ENCODE peak calls at places on chromosomes 1 and 21, in six cellular contexts. One of them, this sample, is unnamed.

GRCh38 chr1:182604128-182604834 is at the start of gene RGS16:
- DNase-seq in heart left ventricle: peak; percentile 96
- DNase-seq in body of pancreas: peak; percentile 96
- DNase-seq in adrenal gland: peak; percentile 92
- DNase-seq in mesenchymal stem cell: peak; percentile 78
- DNase-seq in stomach: peak; percentile 96
- DNase-seq in this sample: peak; percentile 90

GRCh38 chr1:201748331-201748730 is 80.6 kb upstream of the IPO9 start:
- DNase-seq in heart left ventricle: no peak
- DNase-seq in body of pancreas: no peak
- DNase-seq in adrenal gland: no peak
- DNase-seq in mesenchymal stem cell: peak; percentile 89
- DNase-seq in stomach: no peak
- DNase-seq in this sample: peak; percentile 55

GRCh38 chr1:56532359-56532696 is 47.0 kb downstream of the PLPP3 start:
- DNase-seq in heart left ventricle: no peak
- DNase-seq in body of pancreas: no peak
- DNase-seq in adrenal gland: no peak
- DNase-seq in mesenchymal stem cell: no peak
- DNase-seq in stomach: no peak
- DNase-seq in this sample: no peak

GRCh38 chr1:211822677-211823426 is 7.7 kb downstream of the LPGAT1 start:
- DNase-seq in heart left ventricle: no peak
- DNase-seq in body of pancreas: no peak
- DNase-seq in adrenal gland: no peak
- DNase-seq in mesenchymal stem cell: no peak
- DNase-seq in stomach: no peak
- DNase-seq in this sample: no peak

GRCh38 chr1:167486090-167486824 is 32.1 kb downstream of the CD247 start:
- DNase-seq in heart left ventricle: peak; percentile 31
- DNase-seq in body of pancreas: no peak
- DNase-seq in adrenal gland: no peak
- DNase-seq in mesenchymal stem cell: peak; percentile 3
- DNase-seq in stomach: no peak
- DNase-seq in this sample: no peak

GRCh38 chr21:25421327-25422028 is 185.8 kb downstream of the MRPL39 start:
- DNase-seq in heart left ventricle: no peak
- DNase-seq in body of pancreas: peak; percentile 35
- DNase-seq in adrenal gland: no peak
- DNase-seq in mesenchymal stem cell: peak; percentile 3
- DNase-seq in stomach: peak; percentile 39
- DNase-seq in this sample: no peak

GRCh38 chr1:59976194-59977074 is 49.9 kb upstream of the CYP2J2 start:
- DNase-seq in heart left ventricle: peak; percentile 64
- DNase-seq in body of pancreas: peak; percentile 79
- DNase-seq in adrenal gland: peak; percentile 44
- DNase-seq in mesenchymal stem cell: peak; percentile 39
- DNase-seq in stomach: peak; percentile 70
- DNase-seq in this sample: peak; percentile 61

GRCh38 chr1:10320336-10320735 is 78.5 kb upstream of the PGD start:
- DNase-seq in heart left ventricle: no peak
- DNase-seq in body of pancreas: no peak
- DNase-seq in adrenal gland: no peak
- DNase-seq in mesenchymal stem cell: no peak
- DNase-seq in stomach: no peak
- DNase-seq in this sample: no peak

GRCh38 chr1:194252189-194252588 is 1065.8 kb upstream of the B3GALT2 start:
- DNase-seq in heart left ventricle: no peak
- DNase-seq in body of pancreas: no peak
- DNase-seq in adrenal gland: no peak
- DNase-seq in mesenchymal stem cell: peak; percentile 3
- DNase-seq in stomach: no peak
- DNase-seq in this sample: no peak

GRCh38 chr1:207959141-207959825 is 48.4 kb upstream of the CD34 start:
- DNase-seq in heart left ventricle: peak; percentile 87
- DNase-seq in body of pancreas: peak; percentile 72
- DNase-seq in adrenal gland: peak; percentile 82
- DNase-seq in mesenchymal stem cell: peak; percentile 58
- DNase-seq in stomach: peak; percentile 68
- DNase-seq in this sample: no peak

GRCh38 chr1:110229348-110230001 is 19.4 kb downstream of the KCNC4 start:
- DNase-seq in heart left ventricle: no peak
- DNase-seq in body of pancreas: no peak
- DNase-seq in adrenal gland: no peak
- DNase-seq in mesenchymal stem cell: no peak
- DNase-seq in stomach: no peak
- DNase-seq in this sample: no peak

GRCh38 chr1:240217398-240217797 is 125.7 kb downstream of the FMN2 start:
- DNase-seq in heart left ventricle: no peak
- DNase-seq in body of pancreas: no peak
- DNase-seq in adrenal gland: no peak
- DNase-seq in mesenchymal stem cell: no peak
- DNase-seq in stomach: no peak
- DNase-seq in this sample: no peak

GRCh38 chr1:11533790-11534787 is 55.1 kb downstream of the DISP3 start:
- DNase-seq in heart left ventricle: no peak
- DNase-seq in body of pancreas: no peak
- DNase-seq in adrenal gland: no peak
- DNase-seq in mesenchymal stem cell: no peak
- DNase-seq in stomach: no peak
- DNase-seq in this sample: no peak

GRCh38 chr1:235083589-235084323 is 44.9 kb downstream of the TOMM20 start:
- DNase-seq in heart left ventricle: peak; percentile 86
- DNase-seq in body of pancreas: peak; percentile 85
- DNase-seq in adrenal gland: peak; percentile 87
- DNase-seq in mesenchymal stem cell: peak; percentile 96
- DNase-seq in stomach: peak; percentile 80
- DNase-seq in this sample: peak; percentile 87

GRCh38 chr1:83516369-83516768 is 482.6 kb downstream of the TTLL7 start:
- DNase-seq in heart left ventricle: no peak
- DNase-seq in body of pancreas: no peak
- DNase-seq in adrenal gland: no peak
- DNase-seq in mesenchymal stem cell: no peak
- DNase-seq in stomach: no peak
- DNase-seq in this sample: peak; percentile 64

GRCh38 chr21:25507522-25507921 is 99.8 kb downstream of the MRPL39 start:
- DNase-seq in heart left ventricle: no peak
- DNase-seq in body of pancreas: no peak
- DNase-seq in adrenal gland: no peak
- DNase-seq in mesenchymal stem cell: no peak
- DNase-seq in stomach: no peak
- DNase-seq in this sample: no peak

GRCh38 chr1:61674221-61674620 is 50.7 kb downstream of the TM2D1 start:
- DNase-seq in heart left ventricle: no peak
- DNase-seq in body of pancreas: no peak
- DNase-seq in adrenal gland: no peak
- DNase-seq in mesenchymal stem cell: no peak
- DNase-seq in stomach: no peak
- DNase-seq in this sample: no peak

GRCh38 chr1:184367427-184368038 is 19.3 kb upstream of the C1orf21 start:
- DNase-seq in heart left ventricle: no peak
- DNase-seq in body of pancreas: no peak
- DNase-seq in adrenal gland: no peak
- DNase-seq in mesenchymal stem cell: no peak
- DNase-seq in stomach: no peak
- DNase-seq in this sample: no peak

GRCh38 chr1:184370850-184371249 is 16.0 kb upstream of the C1orf21 start:
- DNase-seq in heart left ventricle: no peak
- DNase-seq in body of pancreas: no peak
- DNase-seq in adrenal gland: no peak
- DNase-seq in mesenchymal stem cell: no peak
- DNase-seq in stomach: no peak
- DNase-seq in this sample: no peak

GRCh38 chr1:184366992-184367391 is 19.8 kb upstream of the C1orf21 start:
- DNase-seq in heart left ventricle: no peak
- DNase-seq in body of pancreas: no peak
- DNase-seq in adrenal gland: peak; percentile 22
- DNase-seq in mesenchymal stem cell: peak; percentile 26
- DNase-seq in stomach: no peak
- DNase-seq in this sample: no peak

GRCh38 chr1:184365699-184366098 is 21.1 kb upstream of the C1orf21 start:
- DNase-seq in heart left ventricle: no peak
- DNase-seq in body of pancreas: no peak
- DNase-seq in adrenal gland: no peak
- DNase-seq in mesenchymal stem cell: no peak
- DNase-seq in stomach: no peak
- DNase-seq in this sample: no peak

GRCh38 chr1:184368354-184368753 is 18.5 kb upstream of the C1orf21 start:
- DNase-seq in heart left ventricle: no peak
- DNase-seq in body of pancreas: no peak
- DNase-seq in adrenal gland: no peak
- DNase-seq in mesenchymal stem cell: no peak
- DNase-seq in stomach: no peak
- DNase-seq in this sample: no peak
- H3K27ac ChIP-seq in heart left ventricle: no peak overlapping the region
- H3K27ac ChIP-seq in body of pancreas: no peak overlapping the region
- H3K27ac ChIP-seq in adrenal gland: no peak overlapping the region
- H3K27ac ChIP-seq in mesenchymal stem cell: no peak overlapping the region
- H3K27ac ChIP-seq in stomach: no peak overlapping the region
- H3K27ac ChIP-seq in this sample: no peak overlapping the region

GRCh38 chr1:46717654-46718053 is 1.3 kb downstream of the EFCAB14 start:
- DNase-seq in heart left ventricle: no peak
- DNase-seq in body of pancreas: no peak
- DNase-seq in adrenal gland: no peak
- DNase-seq in mesenchymal stem cell: peak; percentile 3
- DNase-seq in stomach: no peak
- DNase-seq in this sample: no peak

GRCh38 chr1:46718340-46718726 is 581 bp downstream of the EFCAB14 start:
- DNase-seq in heart left ventricle: no peak
- DNase-seq in body of pancreas: no peak
- DNase-seq in adrenal gland: no peak
- DNase-seq in mesenchymal stem cell: peak; percentile 29
- DNase-seq in stomach: no peak
- DNase-seq in this sample: no peak

GRCh38 chr1:46721204-46721603 is 2.3 kb upstream of the EFCAB14 start:
- DNase-seq in heart left ventricle: no peak
- DNase-seq in body of pancreas: no peak
- DNase-seq in adrenal gland: no peak
- DNase-seq in mesenchymal stem cell: no peak
- DNase-seq in stomach: no peak
- DNase-seq in this sample: no peak

GRCh38 chr1:46718727-46719622 is at the start of gene EFCAB14:
- DNase-seq in heart left ventricle: peak; percentile 96
- DNase-seq in body of pancreas: peak; percentile 98
- DNase-seq in adrenal gland: peak; percentile 97
- DNase-seq in mesenchymal stem cell: peak; percentile 88
- DNase-seq in stomach: peak; percentile 99
- DNase-seq in this sample: peak; percentile 95

DNA sequence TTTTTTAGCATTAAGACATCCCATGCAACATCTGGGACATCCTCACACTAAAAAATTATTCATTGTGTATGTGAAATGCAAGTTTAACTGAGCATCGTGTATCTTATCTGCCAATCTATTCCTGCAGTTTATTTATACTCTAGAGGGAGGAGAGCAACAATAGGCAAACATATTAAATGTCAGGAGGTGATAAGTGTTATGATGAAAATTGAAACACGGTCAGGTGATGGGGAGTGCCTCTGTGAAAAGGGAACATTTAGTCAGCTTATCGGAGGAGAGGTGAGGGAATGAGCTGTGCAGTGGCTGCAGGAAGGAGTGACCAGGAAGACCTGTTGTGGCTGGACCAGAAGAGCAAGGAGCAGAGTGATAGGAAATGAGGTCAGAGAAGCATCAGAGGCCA is 775 bp upstream of the EFCAB14 start:
- DNase-seq in heart left ventricle: no peak
- DNase-seq in body of pancreas: peak; percentile 39
- DNase-seq in adrenal gland: no peak
- DNase-seq in mesenchymal stem cell: peak; percentile 3
- DNase-seq in stomach: peak; percentile 81
- DNase-seq in this sample: no peak
- H3K4me3 ChIP-seq in heart left ventricle: peak overlapping the region; percentile 93
- H3K4me3 ChIP-seq in body of pancreas: no peak overlapping the region
- H3K4me3 ChIP-seq in adrenal gland: no peak overlapping the region
- H3K4me3 ChIP-seq in mesenchymal stem cell: peak overlapping the region; percentile 94
- H3K4me3 ChIP-seq in stomach: peak overlapping the region; percentile 99
- H3K4me3 ChIP-seq in this sample: no peak overlapping the region

GRCh38 chr1:26784023-26784871 is 3.5 kb upstream of the PIGV start:
- DNase-seq in heart left ventricle: peak; percentile 81
- DNase-seq in body of pancreas: peak; percentile 78
- DNase-seq in adrenal gland: peak; percentile 90
- DNase-seq in mesenchymal stem cell: peak; percentile 86
- DNase-seq in stomach: peak; percentile 84
- DNase-seq in this sample: peak; percentile 78

GRCh38 chr1:26784886-26785285 is 2.9 kb upstream of the PIGV start:
- DNase-seq in heart left ventricle: no peak
- DNase-seq in body of pancreas: no peak
- DNase-seq in adrenal gland: no peak
- DNase-seq in mesenchymal stem cell: no peak
- DNase-seq in stomach: no peak
- DNase-seq in this sample: no peak

GRCh38 chr1:26786437-26787380 is 1.0 kb upstream of the PIGV start:
- DNase-seq in heart left ventricle: peak; percentile 74
- DNase-seq in body of pancreas: peak; percentile 46
- DNase-seq in adrenal gland: peak; percentile 72
- DNase-seq in mesenchymal stem cell: peak; percentile 88
- DNase-seq in stomach: peak; percentile 62
- DNase-seq in this sample: peak; percentile 88

GRCh38 chr1:26787381-26787705 is 407 bp upstream of the PIGV start:
- DNase-seq in heart left ventricle: no peak
- DNase-seq in body of pancreas: no peak
- DNase-seq in adrenal gland: no peak
- DNase-seq in mesenchymal stem cell: peak; percentile 82
- DNase-seq in stomach: peak; percentile 52
- DNase-seq in this sample: no peak

DNA sequence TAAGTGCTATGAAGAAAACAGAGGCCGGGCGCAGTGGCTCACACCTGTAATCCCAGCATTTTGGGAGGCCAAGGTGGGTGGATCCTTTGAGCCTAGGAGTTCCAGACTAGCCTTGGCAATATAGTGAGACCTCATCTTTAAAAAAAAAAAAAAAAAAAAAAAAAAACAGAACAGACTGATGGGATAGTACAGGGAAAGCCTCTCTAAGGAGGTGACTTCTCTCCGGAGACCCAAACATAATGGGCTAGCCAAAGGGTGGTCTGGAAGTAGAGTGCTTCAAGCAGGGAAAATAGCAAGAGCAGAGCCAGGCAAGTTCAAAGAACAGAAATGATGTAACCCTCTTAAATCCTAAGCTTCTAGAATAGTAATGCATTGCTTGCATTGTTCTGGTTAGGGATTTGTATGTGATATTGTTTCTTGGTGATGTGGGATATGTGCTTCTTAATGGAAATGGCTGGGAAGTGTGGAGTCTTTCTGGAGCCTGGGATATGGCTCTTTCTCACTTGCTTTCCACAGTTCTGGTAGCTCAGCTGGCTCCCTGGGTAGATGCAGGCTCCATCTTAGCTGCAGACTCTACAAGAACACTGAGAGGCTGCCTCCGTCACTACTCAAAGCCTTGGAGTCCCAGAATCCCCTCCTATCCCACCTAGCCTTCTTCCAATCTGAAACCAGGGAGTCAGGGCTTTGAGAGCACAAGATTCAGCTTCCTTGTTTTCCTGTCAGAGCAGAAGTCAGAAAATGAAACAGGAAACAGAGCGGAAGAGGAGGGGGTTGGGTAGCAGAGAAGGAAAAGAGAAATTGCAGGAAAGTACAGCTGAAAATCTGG is 1.9 kb upstream of the PIGV start:
- DNase-seq in heart left ventricle: no peak
- DNase-seq in body of pancreas: no peak
- DNase-seq in adrenal gland: no peak
- DNase-seq in mesenchymal stem cell: peak; percentile 60
- DNase-seq in stomach: no peak
- DNase-seq in this sample: peak; percentile 55
- H3K4me1 ChIP-seq in heart left ventricle: peaks cover 76% of the 10 kb centered on the region
- H3K4me1 ChIP-seq in body of pancreas: peaks cover 45% of the 10 kb centered on the region
- H3K4me1 ChIP-seq in adrenal gland: peaks cover 41% of the 10 kb centered on the region
- H3K4me1 ChIP-seq in mesenchymal stem cell: peaks cover 25% of the 10 kb centered on the region
- H3K4me1 ChIP-seq in stomach: peaks cover 68% of the 10 kb centered on the region
- H3K4me1 ChIP-seq in this sample: peaks cover 90% of the 10 kb centered on the region

GRCh38 chr1:156080598-156081173 is 1.6 kb downstream of the MEX3A start:
- DNase-seq in heart left ventricle: no peak
- DNase-seq in body of pancreas: no peak
- DNase-seq in adrenal gland: no peak
- DNase-seq in mesenchymal stem cell: no peak
- DNase-seq in stomach: no peak
- DNase-seq in this sample: no peak
- H3K27ac ChIP-seq in heart left ventricle: no peak overlapping the region
- H3K27ac ChIP-seq in body of pancreas: no peak overlapping the region
- H3K27ac ChIP-seq in adrenal gland: no peak overlapping the region
- H3K27ac ChIP-seq in mesenchymal stem cell: peak overlapping the region; percentile 85
- H3K27ac ChIP-seq in stomach: no peak overlapping the region
- H3K27ac ChIP-seq in this sample: no peak overlapping the region